ENCODE peak calls at places on chromosomes 11 and 22, in seven cellular contexts. One of them, this sample, is unnamed.

GRCh38 chr11:95684701-95685100 is 104.9 kb downstream of the FAM76B start:
- DNase-seq in endothelial cell: no peak
- DNase-seq in ACHN: no peak
- DNase-seq in GM19239: no peak
- DNase-seq in mesenchymal stem cell: no peak
- DNase-seq in central memory CD8-positive, alpha-beta T cell: no peak
- DNase-seq in KG1: no peak
- DNase-seq in this sample: no peak

GRCh38 chr11:5691963-5692358 is 2.4 kb downstream of the TRIM22 start:
- DNase-seq in endothelial cell: no peak
- DNase-seq in ACHN: no peak
- DNase-seq in GM19239: no peak
- DNase-seq in KG1: no peak
- DNase-seq in mesenchymal stem cell: no peak
- DNase-seq in central memory CD8-positive, alpha-beta T cell: no peak
- DNase-seq in this sample: peak

GRCh38 chr22:34855471-34855870 is 210.5 kb upstream of the ISX start:
- DNase-seq in endothelial cell: no peak
- DNase-seq in mesenchymal stem cell: no peak
- DNase-seq in ACHN: no peak
- DNase-seq in GM19239: no peak
- DNase-seq in KG1: no peak
- DNase-seq in central memory CD8-positive, alpha-beta T cell: no peak
- DNase-seq in this sample: no peak

GRCh38 chr11:110447897-110448522 is 18.3 kb downstream of the FDX1 start:
- DNase-seq in ACHN: peak
- DNase-seq in KG1: no peak
- DNase-seq in GM19239: no peak
- DNase-seq in endothelial cell: no peak
- DNase-seq in central memory CD8-positive, alpha-beta T cell: no peak
- DNase-seq in mesenchymal stem cell: no peak
- DNase-seq in this sample: no peak

GRCh38 chr11:1730230-1730629 is 20.2 kb downstream of the IFITM10 start:
- DNase-seq in KG1: no peak
- DNase-seq in ACHN: no peak
- DNase-seq in mesenchymal stem cell: no peak
- DNase-seq in GM19239: no peak
- DNase-seq in central memory CD8-positive, alpha-beta T cell: no peak
- DNase-seq in endothelial cell: no peak
- DNase-seq in this sample: no peak

GRCh38 chr22:46671824-46672432 is 51.7 kb downstream of the GRAMD4 start:
- DNase-seq in endothelial cell: no peak
- DNase-seq in GM19239: no peak
- DNase-seq in ACHN: no peak
- DNase-seq in KG1: no peak
- DNase-seq in central memory CD8-positive, alpha-beta T cell: no peak
- DNase-seq in mesenchymal stem cell: no peak
- DNase-seq in this sample: no peak

GRCh38 chr11:17803751-17804334 is 69.3 kb downstream of the KCNC1 start:
- DNase-seq in GM19239: no peak
- DNase-seq in endothelial cell: no peak
- DNase-seq in KG1: no peak
- DNase-seq in mesenchymal stem cell: no peak
- DNase-seq in central memory CD8-positive, alpha-beta T cell: no peak
- DNase-seq in ACHN: no peak
- DNase-seq in this sample: no peak

GRCh38 chr11:60257956-60258722 is 15.2 kb upstream of the MS4A4E start:
- DNase-seq in ACHN: no peak
- DNase-seq in mesenchymal stem cell: no peak
- DNase-seq in KG1: no peak
- DNase-seq in central memory CD8-positive, alpha-beta T cell: no peak
- DNase-seq in endothelial cell: no peak
- DNase-seq in GM19239: no peak
- DNase-seq in this sample: no peak

GRCh38 chr22:24981066-24981465 is 28.6 kb downstream of the KIAA1671 start:
- DNase-seq in mesenchymal stem cell: no peak
- DNase-seq in central memory CD8-positive, alpha-beta T cell: no peak
- DNase-seq in KG1: no peak
- DNase-seq in ACHN: no peak
- DNase-seq in GM19239: no peak
- DNase-seq in endothelial cell: no peak
- DNase-seq in this sample: no peak

GRCh38 chr11:64331569-64332371 is 8.2 kb upstream of the CCDC88B start:
- DNase-seq in mesenchymal stem cell: peak
- DNase-seq in GM19239: peak
- DNase-seq in endothelial cell: peak
- DNase-seq in ACHN: peak
- DNase-seq in central memory CD8-positive, alpha-beta T cell: peak
- DNase-seq in KG1: peak
- DNase-seq in this sample: peak

GRCh38 chr11:46920709-46921108 is 2.4 kb upstream of the LRP4 start:
- DNase-seq in ACHN: peak
- DNase-seq in KG1: no peak
- DNase-seq in mesenchymal stem cell: peak
- DNase-seq in central memory CD8-positive, alpha-beta T cell: no peak
- DNase-seq in endothelial cell: no peak
- DNase-seq in GM19239: no peak
- DNase-seq in this sample: no peak

GRCh38 chr11:2088746-2089535 is 50.2 kb downstream of the IGF2 start:
- DNase-seq in endothelial cell: no peak
- DNase-seq in mesenchymal stem cell: no peak
- DNase-seq in KG1: no peak
- DNase-seq in central memory CD8-positive, alpha-beta T cell: no peak
- DNase-seq in GM19239: no peak
- DNase-seq in ACHN: no peak
- DNase-seq in this sample: no peak

GRCh38 chr11:95283653-95284052 is 52.7 kb upstream of the SESN3 start:
- DNase-seq in endothelial cell: no peak
- DNase-seq in KG1: no peak
- DNase-seq in GM19239: no peak
- DNase-seq in mesenchymal stem cell: peak
- DNase-seq in ACHN: no peak
- DNase-seq in central memory CD8-positive, alpha-beta T cell: no peak
- DNase-seq in this sample: no peak

GRCh38 chr11:128303383-128303782 is 284.0 kb downstream of the ETS1 start:
- DNase-seq in central memory CD8-positive, alpha-beta T cell: no peak
- DNase-seq in KG1: no peak
- DNase-seq in GM19239: no peak
- DNase-seq in endothelial cell: no peak
- DNase-seq in mesenchymal stem cell: no peak
- DNase-seq in ACHN: no peak
- DNase-seq in this sample: no peak

GRCh38 chr11:36309779-36310178 is 13.7 kb downstream of the PRR5L start:
- DNase-seq in mesenchymal stem cell: no peak
- DNase-seq in central memory CD8-positive, alpha-beta T cell: no peak
- DNase-seq in endothelial cell: no peak
- DNase-seq in KG1: no peak
- DNase-seq in ACHN: no peak
- DNase-seq in GM19239: no peak
- DNase-seq in this sample: no peak

GRCh38 chr22:28025333-28025732 is 106.3 kb upstream of the PITPNB start:
- DNase-seq in endothelial cell: no peak
- DNase-seq in KG1: no peak
- DNase-seq in mesenchymal stem cell: no peak
- DNase-seq in GM19239: no peak
- DNase-seq in central memory CD8-positive, alpha-beta T cell: no peak
- DNase-seq in ACHN: no peak
- DNase-seq in this sample: no peak

GRCh38 chr11:8327761-8328192 is 64.1 kb upstream of the LMO1 start:
- DNase-seq in ACHN: no peak
- DNase-seq in central memory CD8-positive, alpha-beta T cell: no peak
- DNase-seq in mesenchymal stem cell: peak
- DNase-seq in endothelial cell: no peak
- DNase-seq in KG1: no peak
- DNase-seq in GM19239: peak
- DNase-seq in this sample: no peak

GRCh38 chr22:19779685-19780268 is 19.2 kb downstream of the TBX1 start:
- DNase-seq in GM19239: no peak
- DNase-seq in endothelial cell: no peak
- DNase-seq in central memory CD8-positive, alpha-beta T cell: no peak
- DNase-seq in ACHN: no peak
- DNase-seq in KG1: no peak
- DNase-seq in mesenchymal stem cell: no peak
- DNase-seq in this sample: no peak

GRCh38 chr22:37178350-37179125 is 9.5 kb downstream of the C1QTNF6 start:
- DNase-seq in GM19239: no peak
- DNase-seq in ACHN: no peak
- DNase-seq in endothelial cell: no peak
- DNase-seq in mesenchymal stem cell: no peak
- DNase-seq in central memory CD8-positive, alpha-beta T cell: no peak
- DNase-seq in KG1: no peak
- DNase-seq in this sample: no peak

GRCh38 chr11:2583605-2583958 is 116.2 kb downstream of the KCNQ1OT1 start:
- DNase-seq in central memory CD8-positive, alpha-beta T cell: peak
- DNase-seq in ACHN: no peak
- DNase-seq in endothelial cell: peak
- DNase-seq in mesenchymal stem cell: no peak
- DNase-seq in GM19239: no peak
- DNase-seq in KG1: no peak
- DNase-seq in this sample: no peak

GRCh38 chr11:120343429-120343828 is 7.2 kb downstream of the ARHGEF12 start:
- DNase-seq in mesenchymal stem cell: no peak
- DNase-seq in central memory CD8-positive, alpha-beta T cell: no peak
- DNase-seq in endothelial cell: no peak
- DNase-seq in KG1: no peak
- DNase-seq in ACHN: no peak
- DNase-seq in GM19239: no peak
- DNase-seq in this sample: no peak

GRCh38 chr11:44309483-44310197 is at the start of gene ALX4:
- DNase-seq in GM19239: no peak
- DNase-seq in mesenchymal stem cell: no peak
- DNase-seq in central memory CD8-positive, alpha-beta T cell: no peak
- DNase-seq in ACHN: no peak
- DNase-seq in KG1: no peak
- DNase-seq in endothelial cell: no peak
- DNase-seq in this sample: peak

GRCh38 chr11:131154329-131154728 is 216.1 kb upstream of the NTM start:
- DNase-seq in mesenchymal stem cell: no peak
- DNase-seq in central memory CD8-positive, alpha-beta T cell: no peak
- DNase-seq in GM19239: no peak
- DNase-seq in ACHN: no peak
- DNase-seq in endothelial cell: no peak
- DNase-seq in KG1: no peak
- DNase-seq in this sample: no peak

GRCh38 chr11:73003083-73003482 is 139.0 kb downstream of the FCHSD2 start:
- DNase-seq in GM19239: no peak
- DNase-seq in endothelial cell: no peak
- DNase-seq in ACHN: no peak
- DNase-seq in KG1: no peak
- DNase-seq in mesenchymal stem cell: no peak
- DNase-seq in central memory CD8-positive, alpha-beta T cell: no peak
- DNase-seq in this sample: no peak

GRCh38 chr11:97964332-97965004 is 1056.3 kb upstream of the CNTN5 start:
- DNase-seq in endothelial cell: no peak
- DNase-seq in mesenchymal stem cell: no peak
- DNase-seq in GM19239: no peak
- DNase-seq in KG1: no peak
- DNase-seq in central memory CD8-positive, alpha-beta T cell: no peak
- DNase-seq in ACHN: no peak
- DNase-seq in this sample: no peak

GRCh38 chr11:19988598-19988997 is 171.7 kb downstream of the DBX1 start:
- DNase-seq in central memory CD8-positive, alpha-beta T cell: no peak
- DNase-seq in endothelial cell: no peak
- DNase-seq in ACHN: no peak
- DNase-seq in KG1: no peak
- DNase-seq in GM19239: no peak
- DNase-seq in mesenchymal stem cell: peak
- DNase-seq in this sample: no peak

GRCh38 chr11:15742626-15743243 is 613.6 kb downstream of the SOX6 start:
- DNase-seq in endothelial cell: no peak
- DNase-seq in KG1: no peak
- DNase-seq in mesenchymal stem cell: peak
- DNase-seq in ACHN: no peak
- DNase-seq in central memory CD8-positive, alpha-beta T cell: no peak
- DNase-seq in GM19239: no peak
- DNase-seq in this sample: peak

GRCh38 chr22:28548411-28548810 is 131.2 kb downstream of the TTC28 start:
- DNase-seq in central memory CD8-positive, alpha-beta T cell: no peak
- DNase-seq in ACHN: no peak
- DNase-seq in GM19239: no peak
- DNase-seq in endothelial cell: no peak
- DNase-seq in KG1: no peak
- DNase-seq in mesenchymal stem cell: no peak
- DNase-seq in this sample: no peak

GRCh38 chr11:2122222-2122906 is 16.8 kb downstream of the IGF2 start:
- DNase-seq in central memory CD8-positive, alpha-beta T cell: no peak
- DNase-seq in GM19239: no peak
- DNase-seq in mesenchymal stem cell: peak
- DNase-seq in endothelial cell: no peak
- DNase-seq in ACHN: no peak
- DNase-seq in KG1: no peak
- DNase-seq in this sample: no peak

GRCh38 chr22:23225337-23225723 is 45.0 kb downstream of the BCR start:
- DNase-seq in central memory CD8-positive, alpha-beta T cell: no peak
- DNase-seq in endothelial cell: no peak
- DNase-seq in mesenchymal stem cell: no peak
- DNase-seq in GM19239: no peak
- DNase-seq in KG1: no peak
- DNase-seq in ACHN: no peak
- DNase-seq in this sample: no peak

This sample was measured in Kasumi-1.